ENCODE peak calls at places on chromosomes 5 and 9, in eight cellular contexts. Y is CD8-positive, alpha-beta T cell; W is tibial nerve; Z is DND-41; O is SJSA1; T is endothelial cell of umbilical vein; L is neural progenitor cell; B is effector memory CD4-positive, alpha-beta T cell. M is an unnamed sample. For H3K9me3, the result is how much of the 10 kb centered on the place peaks cover.

GRCh38 chr9:93576296-93577044 is at the start of gene PHF2:
- DNase-seq in Y (peak), W (no peak), Z (peak), O (no peak), T (no peak), L (peak), B (no peak), M (no peak)

GRCh38 chr5:148343603-148344230 is 8.4 kb downstream of the SPINK9 start:
- DNase-seq in Y (no peak), W (no peak), Z (no peak), O (no peak), T (no peak), L (no peak), B (no peak), M (no peak)

GRCh38 chr5:167894631-167895472 is 396.6 kb upstream of the WWC1 start:
- DNase-seq in Y (no peak), W (no peak), Z (no peak), O (no peak), T (no peak), L (no peak), B (no peak), M (no peak)

GRCh38 chr5:67414712-67415111 is 218.1 kb upstream of the CD180 start:
- DNase-seq in Y (no peak), W (no peak), Z (no peak), O (no peak), T (no peak), L (no peak), B (no peak), M (no peak)

GRCh38 chr9:84716217-84716616 is 46.7 kb downstream of the NTRK2 start:
- DNase-seq in Y (no peak), W (no peak), Z (no peak), O (no peak), T (no peak), L (no peak), B (no peak), M (no peak)

GRCh38 chr5:135204151-135204600 is 170.1 kb upstream of the PITX1 start:
- DNase-seq in Y (no peak), W (no peak), Z (no peak), O (peak), T (peak), L (peak), B (no peak), M (no peak)

GRCh38 chr9:35489313-35490154 is at the start of gene RUSC2:
- DNase-seq in Y (peak), W (peak), Z (no peak), O (peak), T (peak), L (peak), B (no peak), M (peak)

GRCh38 chr9:38622083-38622674 is 1.8 kb upstream of the ANKRD18A start:
- DNase-seq in Y (no peak), W (no peak), Z (no peak), O (no peak), T (no peak), L (peak), B (no peak), M (no peak)

GRCh38 chr9:108382267-108382666 is 473.5 kb downstream of the ACTL7B start:
- DNase-seq in Y (no peak), W (no peak), Z (no peak), O (no peak), T (no peak), L (no peak), B (no peak), M (no peak)

GRCh38 chr9:109003116-109003515 is 10.2 kb downstream of the CTNNAL1 start:
- DNase-seq in Y (no peak), W (no peak), Z (no peak), O (no peak), T (no peak), L (no peak), B (no peak), M (no peak)

GRCh38 chr9:135581636-135582426 is 20.3 kb downstream of the PAEP start:
- DNase-seq in Y (no peak), W (no peak), Z (no peak), O (no peak), T (no peak), L (no peak), B (no peak), M (no peak)

GRCh38 chr5:39648539-39649200 is 223.9 kb upstream of the DAB2 start:
- DNase-seq in Y (no peak), W (no peak), Z (no peak), O (no peak), T (peak), L (no peak), B (no peak), M (no peak)

GRCh38 chr5:82092-82491 is 9.9 kb upstream of the PLEKHG4B start:
- DNase-seq in Y (no peak), W (no peak), Z (no peak), O (peak), T (no peak), L (peak), B (no peak), M (no peak)

GRCh38 chr5:115098041-115098702 is 71.5 kb downstream of the TRIM36 start:
- DNase-seq in Y (no peak), W (peak), Z (peak), O (peak), T (peak), L (peak), B (no peak), M (no peak)

GRCh38 chr5:15926586-15926985 is 253.0 kb downstream of the MARCHF11 start:
- DNase-seq in Y (no peak), W (no peak), Z (no peak), O (no peak), T (no peak), L (no peak), B (no peak), M (no peak)

GRCh38 chr5:39654715-39655114 is 229.9 kb upstream of the DAB2 start:
- DNase-seq in Y (no peak), W (no peak), Z (no peak), O (no peak), T (no peak), L (no peak), B (no peak), M (no peak)

GRCh38 chr9:114397848-114398605 is 10.2 kb upstream of the AKNA start:
- DNase-seq in Y (peak), W (peak), Z (peak), O (peak), T (peak), L (peak), B (peak), M (peak)

GRCh38 chr9:18580146-18580545 is 106.2 kb downstream of the ADAMTSL1 start:
- DNase-seq in Y (no peak), W (no peak), Z (no peak), O (no peak), T (no peak), L (no peak), B (no peak), M (no peak)
- H3K27ac ChIP-seq in Y (no peak), W (no peak), Z (no peak), O (no peak), T (no peak), L (no peak), B (no peak), M (no peak)

DNA sequence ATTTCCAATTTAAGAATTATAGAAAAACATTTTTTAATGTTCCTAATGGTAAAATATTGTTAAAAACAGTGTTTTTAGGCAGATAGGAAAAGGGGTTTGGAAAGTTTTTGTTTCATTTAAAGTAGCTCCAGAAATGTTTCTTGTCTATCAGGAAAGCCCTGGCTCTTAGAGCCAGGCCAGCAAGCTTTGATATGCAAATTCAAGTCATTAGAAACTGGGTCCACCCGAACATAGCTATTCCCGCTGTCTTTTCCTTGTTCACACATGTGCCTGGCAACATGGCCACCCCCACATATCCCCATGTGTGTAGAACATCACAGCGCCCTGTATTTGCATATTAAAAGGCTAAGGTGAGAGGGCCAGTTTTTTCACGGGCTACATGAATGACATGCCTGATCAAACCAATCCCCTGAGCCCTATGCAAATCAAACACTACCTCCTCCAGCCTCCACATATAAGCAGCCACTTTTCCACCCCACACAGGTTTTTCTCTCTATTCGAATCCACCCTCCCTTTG is 925.3 kb upstream of the CDH10 start:
- DNase-seq in Y (no peak), W (no peak), Z (no peak), O (no peak), T (no peak), L (no peak), B (no peak), M (no peak)
- H3K9me3 ChIP-seq in Y (under half), W (under half), Z (under half), O (under half), T (under half), L (under half), B (under half), M (under half)

DNA sequence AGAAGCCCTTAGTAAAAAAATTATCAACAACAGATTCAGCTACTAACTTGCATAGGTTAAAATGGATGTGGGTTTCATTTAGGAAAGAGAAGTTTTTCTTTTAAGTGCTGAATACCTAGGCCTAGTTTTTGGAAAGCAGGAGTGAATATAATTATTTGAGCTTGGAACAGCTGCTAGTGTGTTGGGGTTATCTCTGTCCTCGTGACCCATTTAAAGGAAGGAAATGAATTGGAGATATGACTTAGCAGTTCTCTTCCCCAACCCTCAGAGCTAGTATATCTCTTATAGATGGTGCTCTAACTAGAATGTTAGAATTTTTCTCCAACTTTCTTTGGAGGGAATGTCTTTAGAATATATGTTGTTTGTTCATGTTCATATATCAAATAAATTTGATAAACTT is 38.6 kb downstream of the ZNF366 start:
- DNase-seq in Y (no peak), W (no peak), Z (no peak), O (no peak), T (peak), L (no peak), B (no peak), M (no peak)
- H3K27ac ChIP-seq in Y (no peak), W (no peak), Z (no peak), O (no peak), T (peak), L (no peak), B (no peak), M (no peak)

DNA sequence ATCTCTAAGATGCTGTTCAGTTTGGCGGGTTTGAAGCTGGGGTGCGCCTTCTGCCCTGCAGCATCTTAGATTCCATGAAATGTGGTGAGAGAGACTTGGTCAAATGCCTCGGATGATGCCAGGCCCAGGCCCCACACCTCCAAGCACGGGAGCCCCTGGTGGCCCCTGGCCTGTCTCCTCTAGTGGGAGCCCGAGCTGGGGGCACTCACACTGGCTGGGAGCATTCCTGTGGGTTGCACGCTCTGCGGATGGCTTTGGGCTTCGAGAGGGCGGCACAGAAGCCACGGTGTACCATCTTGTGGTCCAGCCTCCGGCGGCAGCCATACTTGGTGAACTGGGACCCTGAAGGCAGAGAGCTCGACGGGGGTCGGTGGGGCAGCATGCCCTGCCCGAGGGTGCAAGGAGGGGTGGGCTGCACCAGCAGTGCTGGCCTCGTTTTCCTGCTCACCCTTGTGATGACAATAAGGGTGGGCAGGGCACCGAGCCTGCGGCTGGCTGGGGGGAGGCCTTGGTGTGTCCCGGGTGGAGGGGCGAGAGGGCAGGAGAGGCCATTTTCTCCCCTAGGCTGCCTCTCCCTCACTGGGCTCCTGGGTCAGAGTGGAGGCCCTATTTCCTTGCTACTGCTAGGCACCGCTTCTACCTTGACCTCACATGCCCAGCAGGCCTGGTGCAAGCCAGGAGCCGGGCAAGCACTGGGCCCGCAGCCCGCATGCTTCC is 65.8 kb downstream of the ZNF354C start:
- DNase-seq in Y (no peak), W (no peak), Z (no peak), O (no peak), T (no peak), L (no peak), B (no peak), M (peak)
- H3K9me3 ChIP-seq in Y (under half), W (under half), Z (under half), O (half or more), T (under half), L (under half), B (under half), M (under half)

GRCh38 chr9:137618105-137619067 is at the start of gene EHMT1:
- DNase-seq in Y (peak), W (peak), Z (peak), O (peak), T (peak), L (peak), B (peak), M (peak)

GRCh38 chr9:137615387-137615871 is 3.4 kb upstream of the EHMT1 start:
- DNase-seq in Y (no peak), W (no peak), Z (no peak), O (no peak), T (no peak), L (no peak), B (no peak), M (no peak)

GRCh38 chr9:137619240-137620090 is 660 bp downstream of the EHMT1 start:
- DNase-seq in Y (peak), W (no peak), Z (peak), O (peak), T (peak), L (peak), B (no peak), M (no peak)

GRCh38 chr9:137621131-137621757 is 2.4 kb downstream of the EHMT1 start:
- DNase-seq in Y (no peak), W (no peak), Z (no peak), O (no peak), T (peak), L (no peak), B (no peak), M (no peak)

GRCh38 chr9:137620581-137620980 is 1.8 kb downstream of the EHMT1 start:
- DNase-seq in Y (no peak), W (no peak), Z (no peak), O (no peak), T (no peak), L (no peak), B (no peak), M (no peak)
- H3K27ac ChIP-seq in Y (no peak), W (no peak), Z (no peak), O (no peak), T (no peak), L (no peak), B (no peak), M (no peak)

DNA sequence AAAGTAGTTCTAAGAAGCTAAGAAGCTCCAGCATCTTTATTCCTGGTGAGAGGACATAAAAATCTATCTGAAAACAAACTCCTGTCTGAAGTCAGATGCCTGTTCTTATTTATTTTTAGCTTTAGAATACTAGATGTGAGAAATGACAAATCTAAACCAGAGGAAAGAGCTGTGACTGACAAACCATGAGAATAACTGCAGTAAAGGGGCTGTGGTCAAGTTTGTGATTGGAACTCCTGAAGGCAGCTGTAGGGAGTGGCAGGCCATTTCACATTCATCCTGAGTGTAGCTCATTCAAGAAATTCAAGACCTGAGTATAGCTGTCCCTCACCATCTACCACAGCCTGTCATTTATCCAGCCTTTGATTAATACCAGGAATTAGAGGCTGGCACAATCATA is 718.8 kb downstream of the BRINP1 start:
- DNase-seq in Y (no peak), W (no peak), Z (no peak), O (no peak), T (no peak), L (no peak), B (no peak), M (no peak)
- H3K9me3 ChIP-seq in Y (under half), W (under half), Z (under half), O (under half), T (under half), L (under half), B (under half), M (under half)

GRCh38 chr9:70100362-70100761 is 56.7 kb downstream of the MAMDC2 start:
- DNase-seq in Y (no peak), W (no peak), Z (no peak), O (no peak), T (no peak), L (no peak), B (no peak), M (no peak)

GRCh38 chr9:70105142-70105541 is 61.5 kb downstream of the MAMDC2 start:
- DNase-seq in Y (no peak), W (no peak), Z (no peak), O (no peak), T (no peak), L (no peak), B (no peak), M (no peak)

GRCh38 chr9:70097187-70097586 is 53.5 kb downstream of the MAMDC2 start:
- DNase-seq in Y (no peak), W (no peak), Z (no peak), O (no peak), T (no peak), L (no peak), B (no peak), M (no peak)

GRCh38 chr9:70106571-70106970 is 62.9 kb downstream of the MAMDC2 start:
- DNase-seq in Y (no peak), W (no peak), Z (no peak), O (no peak), T (no peak), L (no peak), B (no peak), M (no peak)

GRCh38 chr9:70101265-70101664 is 57.6 kb downstream of the MAMDC2 start:
- DNase-seq in Y (no peak), W (no peak), Z (no peak), O (no peak), T (no peak), L (no peak), B (no peak), M (no peak)
- H3K27ac ChIP-seq in Y (no peak), W (no peak), Z (no peak), O (no peak), T (no peak), L (no peak), B (no peak), M (no peak)

GRCh38 chr9:118059520-118060278 is 355.5 kb downstream of the TLR4 start:
- DNase-seq in Y (no peak), W (peak), Z (peak), O (peak), T (peak), L (peak), B (no peak), M (no peak)

GRCh38 chr9:118058227-118058626 is 354.0 kb downstream of the TLR4 start:
- DNase-seq in Y (no peak), W (no peak), Z (no peak), O (no peak), T (no peak), L (no peak), B (no peak), M (no peak)
- H3K9me3 ChIP-seq in Y (under half), W (under half), Z (under half), O (under half), T (under half), L (under half), B (under half), M (under half)

DNA sequence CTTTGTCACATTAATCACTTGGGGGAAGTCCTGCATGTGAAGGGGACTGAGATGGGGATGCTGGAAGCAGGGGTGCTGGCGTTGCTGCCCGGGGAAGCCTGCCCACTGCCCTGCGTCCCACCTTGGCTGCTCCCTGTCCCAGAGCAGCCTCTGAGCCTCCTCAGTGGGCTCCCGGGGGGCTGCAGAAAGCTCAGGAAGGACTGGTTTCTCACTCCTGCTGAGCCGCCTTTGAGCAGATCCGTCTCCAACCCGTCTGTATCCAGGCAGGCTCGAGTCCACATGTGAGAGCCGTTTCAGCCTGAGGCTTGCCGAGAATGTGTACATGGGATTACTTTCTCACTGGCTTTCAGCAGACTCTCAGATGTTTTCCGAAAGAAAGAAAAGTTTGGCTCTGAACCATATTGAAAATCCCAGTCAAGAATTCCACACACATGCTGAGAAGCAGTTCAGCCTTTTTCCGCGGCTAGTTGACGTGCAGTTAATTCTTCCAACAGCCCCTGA is 95.3 kb upstream of the COL5A1 start:
- DNase-seq in Y (no peak), W (no peak), Z (no peak), O (no peak), T (no peak), L (peak), B (no peak), M (no peak)
- H3K27ac ChIP-seq in Y (no peak), W (peak), Z (no peak), O (peak), T (no peak), L (no peak), B (no peak), M (peak)

GRCh38 chr9:122546196-122546595 is 6.7 kb upstream of the OR1N2 start:
- DNase-seq in Y (no peak), W (no peak), Z (no peak), O (no peak), T (no peak), L (no peak), B (no peak), M (no peak)
- H3K9me3 ChIP-seq in Y (under half), W (under half), Z (under half), O (under half), T (under half), L (under half), B (under half), M (under half)

M was measured in ascending aorta.